ENCODE peak calls at places on chromosomes 11 and 22, in eight cellular contexts. S is dorsolateral prefrontal cortex; P is fibroblast of lung; U is activated naive CD4-positive, alpha-beta T cell treated with anti-CD3 and anti-CD28 coated beads, Interleukin-2, amount 10 ng/mL, durations not matched to agents 7 days and 5 days; Q is fibroblast of the conjunctiva; J is EL; T is activated CD4-positive, CD25-positive, alpha-beta regulatory T cell treated with anti-CD3 and anti-CD28 coated beads, Interleukin-2, amount 50 U/mL, for 16 hours; F is T-helper 1 cell. D is an unnamed sample.

GRCh38 chr11:131889760-131890620 is 519.6 kb downstream of the NTM start:
- DNase-seq in S (no peak), P (peak; percentile 42), U (no peak), Q (no peak), J (no peak), T (no peak), F (no peak), D (no peak)

GRCh38 chr11:26905368-26905767 is 88.5 kb upstream of the FIBIN start:
- DNase-seq in S (no peak), P (peak; percentile 51), U (no peak), Q (no peak), J (peak; percentile 25), T (no peak), F (no peak), D (no peak)

GRCh38 chr11:19907008-19907579 is 194.5 kb downstream of the NAV2 start:
- DNase-seq in S (no peak), P (no peak), U (no peak), Q (no peak), J (no peak), T (no peak), F (no peak), D (no peak)

GRCh38 chr11:88246680-88247079 is 71.4 kb upstream of the RAB38 start:
- DNase-seq in S (no peak), P (peak; percentile 96), U (no peak), Q (peak; percentile 22), J (peak; percentile 84), T (no peak), F (no peak), D (peak; percentile 74)

GRCh38 chr11:63933459-63933858 is 5.3 kb upstream of the NAA40 start:
- DNase-seq in S (no peak), P (no peak), U (no peak), Q (no peak), J (peak; percentile 33), T (no peak), F (no peak), D (no peak)

GRCh38 chr11:107810875-107811274 is 47.7 kb downstream of the SLC35F2 start:
- DNase-seq in S (no peak), P (no peak), U (no peak), Q (no peak), J (no peak), T (no peak), F (no peak), D (no peak)

GRCh38 chr22:32776800-32777199 is 24.7 kb upstream of the TIMP3 start:
- DNase-seq in S (no peak), P (no peak), U (no peak), Q (no peak), J (no peak), T (no peak), F (no peak), D (no peak)

GRCh38 chr11:121671276-121672168 is 218.8 kb upstream of the SORL1-AS1 start:
- DNase-seq in S (peak; percentile 45), P (peak; percentile 95), U (no peak), Q (no peak), J (no peak), T (no peak), F (no peak), D (peak; percentile 60)

GRCh38 chr11:134604886-134605285 is 192.8 kb upstream of the B3GAT1 start:
- DNase-seq in S (no peak), P (no peak), U (no peak), Q (no peak), J (no peak), T (no peak), F (no peak), D (no peak)

GRCh38 chr22:35597692-35598395 is 19.3 kb downstream of the MB start:
- DNase-seq in S (no peak), P (no peak), U (no peak), Q (no peak), J (no peak), T (no peak), F (no peak), D (no peak)

GRCh38 chr11:76347391-76347790 is 33.5 kb downstream of the THAP12 start:
- DNase-seq in S (no peak), P (peak; percentile 44), U (no peak), Q (no peak), J (no peak), T (no peak), F (no peak), D (peak; percentile 2)

GRCh38 chr11:14015711-14016110 is 53.2 kb downstream of the SPON1 start:
- DNase-seq in S (no peak), P (peak; percentile 81), U (no peak), Q (no peak), J (peak; percentile 32), T (no peak), F (no peak), D (no peak)

GRCh38 chr11:35550374-35551036 is 25.1 kb upstream of the PAMR1 start:
- DNase-seq in S (no peak), P (peak; percentile 68), U (no peak), Q (no peak), J (peak; percentile 24), T (no peak), F (no peak), D (no peak)

GRCh38 chr11:29131055-29131454 is 885.8 kb downstream of the KCNA4 start:
- DNase-seq in S (no peak), P (no peak), U (no peak), Q (no peak), J (no peak), T (no peak), F (no peak), D (no peak)

GRCh38 chr11:130675456-130675855 is 227.0 kb downstream of the ADAMTS15 start:
- DNase-seq in S (no peak), P (peak; percentile 75), U (no peak), Q (peak; percentile 65), J (peak; percentile 77), T (no peak), F (no peak), D (peak; percentile 89)

GRCh38 chr11:71393283-71393682 is 54.9 kb downstream of the DHCR7 start:
- DNase-seq in S (no peak), P (no peak), U (no peak), Q (no peak), J (no peak), T (no peak), F (no peak), D (no peak)

GRCh38 chr11:122025757-122026156 is 90.3 kb downstream of the BLID start:
- DNase-seq in S (no peak), P (no peak), U (no peak), Q (no peak), J (no peak), T (no peak), F (no peak), D (no peak)

GRCh38 chr22:32204211-32204855 is 540 bp downstream of the RFPL2 start:
- DNase-seq in S (peak; percentile 42), P (no peak), U (no peak), Q (no peak), J (no peak), T (no peak), F (no peak), D (no peak)

GRCh38 chr11:27512238-27512637 is 5.7 kb upstream of the LIN7C start:
- DNase-seq in S (no peak), P (no peak), U (no peak), Q (no peak), J (no peak), T (no peak), F (no peak), D (no peak)

GRCh38 chr11:125995313-125995712 is 49.5 kb downstream of the VSIG10L2 start:
- DNase-seq in S (peak; percentile 58), P (peak; percentile 37), U (no peak), Q (no peak), J (no peak), T (no peak), F (no peak), D (no peak)

GRCh38 chr11:12086271-12087074 is 23.9 kb upstream of the MICAL2 start:
- DNase-seq in S (peak; percentile 36), P (peak; percentile 99), U (no peak), Q (no peak), J (peak; percentile 97), T (no peak), F (no peak), D (peak; percentile 90)

GRCh38 chr11:67163006-67163405 is 43.9 kb downstream of the KDM2A start:
- DNase-seq in S (no peak), P (no peak), U (no peak), Q (no peak), J (no peak), T (no peak), F (no peak), D (no peak)

GRCh38 chr11:14309425-14310192 is 49.4 kb downstream of the RRAS2 start:
- DNase-seq in S (no peak), P (no peak), U (no peak), Q (no peak), J (no peak), T (no peak), F (no peak), D (no peak)

GRCh38 chr22:45717787-45718186 is 46.2 kb downstream of the ATXN10 start:
- DNase-seq in S (no peak), P (peak; percentile 85), U (no peak), Q (no peak), J (peak; percentile 81), T (no peak), F (no peak), D (no peak)

GRCh38 chr22:42404266-42404665 is 27.9 kb downstream of the NFAM1 start:
- DNase-seq in S (no peak), P (no peak), U (no peak), Q (no peak), J (no peak), T (no peak), F (no peak), D (no peak)

GRCh38 chr11:45393826-45394225 is 107.7 kb upstream of the SYT13 start:
- DNase-seq in S (no peak), P (no peak), U (no peak), Q (no peak), J (no peak), T (no peak), F (no peak), D (no peak)

GRCh38 chr11:111063711-111064110 is 181.8 kb upstream of the POU2AF2 start:
- DNase-seq in S (no peak), P (peak; percentile 55), U (no peak), Q (no peak), J (peak; percentile 48), T (no peak), F (no peak), D (no peak)

GRCh38 chr22:24410110-24410856 is 17.1 kb upstream of the ADORA2A start:
- DNase-seq in S (no peak), P (peak; percentile 49), U (no peak), Q (no peak), J (peak; percentile 69), T (no peak), F (no peak), D (no peak)

GRCh38 chr11:67384851-67385366 is 6.9 kb upstream of the RAD9A start:
- DNase-seq in S (peak; percentile 46), P (peak; percentile 55), U (no peak), Q (no peak), J (peak; percentile 68), T (no peak), F (no peak), D (no peak)

GRCh38 chr11:23399995-23400394 is 539.7 kb upstream of the CCDC179 start:
- DNase-seq in S (no peak), P (no peak), U (no peak), Q (no peak), J (no peak), T (no peak), F (no peak), D (no peak)

GRCh38 chr11:77410076-77410827 is 63.6 kb downstream of the PAK1 start:
- DNase-seq in S (no peak), P (no peak), U (no peak), Q (no peak), J (peak; percentile 8), T (no peak), F (no peak), D (no peak)

GRCh38 chr11:93213622-93214021 is 15.8 kb upstream of the SLC36A4 start:
- DNase-seq in S (no peak), P (no peak), U (no peak), Q (no peak), J (no peak), T (no peak), F (no peak), D (no peak)

GRCh38 chr11:100525197-100525596 is 161.9 kb upstream of the ARHGAP42 start:
- DNase-seq in S (no peak), P (no peak), U (no peak), Q (no peak), J (no peak), T (no peak), F (no peak), D (no peak)

GRCh38 chr11:73667906-73668305 is 21.5 kb downstream of the PLEKHB1 start:
- DNase-seq in S (no peak), P (no peak), U (no peak), Q (no peak), J (no peak), T (no peak), F (no peak), D (no peak)